ENCODE peak calls at places on chromosome 13, in four cellular contexts. Q is A549, K is Peyer's patch, H is NCI-H1436. A is an unnamed sample.
A peak's percentile ranks its signal among the peaks of the same experiment; 100 is the strongest.

GRCh38 chr13:20230913-20231838 is 943 bp downstream of the GJB6 start:
- DNase-seq in H (no peak), K (no peak), Q (no peak), A (no peak)

GRCh38 chr13:110397445-110397844 is 90.4 kb downstream of the COL4A2 start:
- DNase-seq in Q (no peak), H (no peak), K (no peak), A (no peak)

GRCh38 chr13:48156466-48156865 is 61.6 kb upstream of the MED4 start:
- DNase-seq in Q (no peak), K (peak; percentile 84), H (no peak), A (no peak)

GRCh38 chr13:52411629-52412028 is 5.7 kb upstream of the THSD1 start:
- DNase-seq in K (no peak), Q (peak; percentile 55), H (no peak), A (no peak)

GRCh38 chr13:51770681-51771417 is 33.1 kb downstream of the DHRS12 start:
- DNase-seq in Q (no peak), K (no peak), H (no peak), A (no peak)

GRCh38 chr13:50162001-50162400 is 146.8 kb downstream of the KCNRG start:
- DNase-seq in H (no peak), K (no peak), Q (no peak), A (no peak)

GRCh38 chr13:40589285-40590109 is 76.9 kb downstream of the FOXO1 start:
- DNase-seq in H (no peak), K (peak; percentile 78), Q (no peak), A (no peak)

GRCh38 chr13:113526466-113527220 is 36.1 kb upstream of the DCUN1D2 start:
- DNase-seq in Q (no peak), K (peak; percentile 31), H (no peak), A (no peak)

GRCh38 chr13:76852991-76853390 is 33.2 kb downstream of the KCTD12 start:
- DNase-seq in H (no peak), Q (no peak), K (no peak), A (no peak)

GRCh38 chr13:38090913-38091312 is 221.3 kb upstream of the TRPC4 start:
- DNase-seq in Q (no peak), H (no peak), K (no peak), A (no peak)

GRCh38 chr13:31012285-31013024 is 80.0 kb downstream of the TEX26 start:
- DNase-seq in Q (peak; percentile 10), H (no peak), K (no peak), A (no peak)

GRCh38 chr13:106241974-106242373 is 293.5 kb downstream of the EFNB2 start:
- DNase-seq in H (no peak), Q (no peak), K (no peak), A (no peak)

GRCh38 chr13:50991624-50992610 is 82.3 kb downstream of the RNASEH2B start:
- DNase-seq in K (no peak), H (no peak), Q (no peak), A (no peak)

GRCh38 chr13:112446867-112447266 is 70.7 kb downstream of the SPACA7 start:
- DNase-seq in K (peak; percentile 33), H (no peak), Q (no peak), A (no peak)